ENCODE peak calls at places on chromosomes 13 and 19, in seven cellular contexts. H, V, E, I, R, Y and G are unnamed samples.

GRCh38 chr13:23609414-23610186 is 39.4 kb downstream of the TNFRSF19 start:
- DNase-seq in H (no peak), V (no peak), E (no peak), I (no peak), R (no peak), Y (peak), G (peak)

GRCh38 chr13:109668433-109669233 is 117.8 kb downstream of the IRS2 start:
- DNase-seq in H (no peak), V (no peak), E (peak), I (no peak), R (no peak), Y (no peak), G (no peak)

GRCh38 chr13:62320731-62321130 is 905.1 kb upstream of the PCDH20 start:
- DNase-seq in H (no peak), V (no peak), E (peak), I (no peak), R (no peak), Y (no peak), G (no peak)

GRCh38 chr13:22256111-22256639 is 585.3 kb downstream of the FGF9 start:
- DNase-seq in H (no peak), V (no peak), E (no peak), I (no peak), R (no peak), Y (no peak), G (no peak)

GRCh38 chr19:50932018-50932689 is 20.7 kb downstream of the KLK5 start:
- DNase-seq in H (no peak), V (no peak), E (no peak), I (peak), R (peak), Y (no peak), G (no peak)

GRCh38 chr13:49093376-49093775 is 117.7 kb downstream of the FNDC3A start:
- DNase-seq in H (no peak), V (no peak), E (no peak), I (no peak), R (no peak), Y (no peak), G (no peak)

GRCh38 chr13:74669149-74669548 is 534.9 kb upstream of the KLF12 start:
- DNase-seq in H (no peak), V (no peak), E (peak), I (no peak), R (no peak), Y (no peak), G (no peak)

GRCh38 chr19:18438331-18439024 is 545 bp upstream of the ISYNA1 start:
- DNase-seq in H (peak), V (no peak), E (peak), I (no peak), R (no peak), Y (no peak), G (peak)

GRCh38 chr19:18775586-18776287 is 15.4 kb downstream of the COMP start:
- DNase-seq in H (no peak), V (no peak), E (no peak), I (no peak), R (no peak), Y (peak), G (peak)

GRCh38 chr19:46944918-46945628 is 74.6 kb upstream of the NPAS1 start:
- DNase-seq in H (peak), V (no peak), E (peak), I (no peak), R (no peak), Y (peak), G (peak)

GRCh38 chr19:51698296-51698695 is 5.2 kb downstream of the SPACA6 start:
- DNase-seq in H (no peak), V (no peak), E (no peak), I (no peak), R (no peak), Y (peak), G (no peak)

GRCh38 chr19:12825259-12826131 is 8.9 kb downstream of the RTBDN start:
- DNase-seq in H (no peak), V (no peak), E (peak), I (no peak), R (no peak), Y (no peak), G (peak)

GRCh38 chr13:24623141-24623665 is 57.0 kb upstream of the ATP12A start:
- DNase-seq in H (no peak), V (no peak), E (no peak), I (no peak), R (no peak), Y (no peak), G (no peak)

GRCh38 chr13:44243198-44243852 is 130.3 kb upstream of the SERP2 start:
- DNase-seq in H (no peak), V (no peak), E (peak), I (no peak), R (peak), Y (peak), G (peak)

GRCh38 chr13:102697264-102697663 is 2.4 kb upstream of the METTL21C start:
- DNase-seq in H (no peak), V (no peak), E (no peak), I (no peak), R (no peak), Y (no peak), G (no peak)

GRCh38 chr19:54478677-54479266 is 5.7 kb upstream of the CDC42EP5 start:
- DNase-seq in H (no peak), V (no peak), E (peak), I (no peak), R (peak), Y (peak), G (peak)

GRCh38 chr19:5903502-5904301 is at the start of gene NDUFA11:
- DNase-seq in H (peak), V (peak), E (peak), I (peak), R (peak), Y (peak), G (peak)

GRCh38 chr19:43563816-43564215 is 11.5 kb downstream of the XRCC1 start:
- DNase-seq in H (no peak), V (no peak), E (no peak), I (no peak), R (no peak), Y (no peak), G (no peak)

GRCh38 chr13:114152285-114152645 is 19.8 kb upstream of the RASA3 start:
- DNase-seq in H (no peak), V (no peak), E (no peak), I (no peak), R (no peak), Y (no peak), G (no peak)

GRCh38 chr13:38879278-38879677 is 111.4 kb downstream of the STOML3 start:
- DNase-seq in H (no peak), V (no peak), E (no peak), I (no peak), R (no peak), Y (peak), G (peak)

GRCh38 chr13:87669379-87669978 is 1.7 kb upstream of the SLITRK5 start:
- DNase-seq in H (no peak), V (no peak), E (peak), I (peak), R (no peak), Y (peak), G (peak)

GRCh38 chr13:39559838-39560237 is 43.2 kb downstream of the LHFPL6 start:
- DNase-seq in H (no peak), V (no peak), E (no peak), I (no peak), R (no peak), Y (no peak), G (no peak)

GRCh38 chr19:19372656-19373416 is 32.6 kb upstream of the GATAD2A start:
- DNase-seq in H (no peak), V (no peak), E (peak), I (peak), R (peak), Y (peak), G (no peak)

GRCh38 chr13:36096411-36097184 is 34.6 kb downstream of the DCLK1 start:
- DNase-seq in H (no peak), V (no peak), E (no peak), I (no peak), R (no peak), Y (peak), G (no peak)

GRCh38 chr19:40416918-40417713 is 3.9 kb upstream of the PRX start:
- DNase-seq in H (no peak), V (no peak), E (no peak), I (no peak), R (no peak), Y (peak), G (peak)

GRCh38 chr13:37443538-37443937 is 155.0 kb downstream of the POSTN start:
- DNase-seq in H (no peak), V (no peak), E (no peak), I (no peak), R (no peak), Y (peak), G (peak)

GRCh38 chr19:39341122-39341719 is 1.0 kb upstream of the SAMD4B start:
- DNase-seq in H (peak), V (no peak), E (no peak), I (peak), R (no peak), Y (peak), G (no peak)

GRCh38 chr13:40679586-40679985 is 13.1 kb upstream of the FOXO1 start:
- DNase-seq in H (no peak), V (no peak), E (no peak), I (no peak), R (no peak), Y (no peak), G (no peak)

GRCh38 chr19:55340144-55340783 is 588 bp downstream of the KMT5C start:
- DNase-seq in H (peak), V (no peak), E (peak), I (no peak), R (no peak), Y (no peak), G (no peak)

GRCh38 chr13:19622189-19622588 is 11.3 kb upstream of the MPHOSPH8 start:
- DNase-seq in H (no peak), V (no peak), E (no peak), I (no peak), R (no peak), Y (no peak), G (no peak)

GRCh38 chr13:74438911-74439310 is 304.7 kb upstream of the KLF12 start:
- DNase-seq in H (no peak), V (no peak), E (no peak), I (no peak), R (no peak), Y (no peak), G (no peak)

GRCh38 chr13:81395368-81395767 is 1054.4 kb upstream of the SPRY2 start:
- DNase-seq in H (no peak), V (no peak), E (peak), I (no peak), R (no peak), Y (no peak), G (no peak)

GRCh38 chr19:40646564-40647254 is 43.7 kb downstream of the NUMBL start:
- DNase-seq in H (no peak), V (no peak), E (no peak), I (peak), R (no peak), Y (no peak), G (peak)